ENCODE peak calls at places on chromosomes 1 and 21, in four cellular contexts. R is anterior cingulate cortex, B is NCI-H1092 treated with DMSO at 0.1 percent for 48 hours, V is caudate nucleus. C is an unnamed sample.

GRCh38 chr1:167066333-167067122 is 23.6 kb downstream of the GPA33 start:
- DNase-seq in B (peak; percentile 77), R (peak; percentile 14), V (no peak), C (peak; percentile 45)

GRCh38 chr1:57839488-57839887 is 415.6 kb upstream of the DAB1 start:
- DNase-seq in V (no peak), B (peak; percentile 79), R (no peak), C (no peak)

GRCh38 chr1:69921501-69921900 is 283.9 kb downstream of the LRRC40 start:
- DNase-seq in R (no peak), V (no peak), B (no peak), C (no peak)

GRCh38 chr21:36917487-36918158 is 48.8 kb downstream of the HLCS start:
- DNase-seq in B (no peak), R (no peak), V (no peak), C (no peak)

GRCh38 chr1:154182342-154183044 is 9.4 kb downstream of the TPM3 start:
- DNase-seq in R (peak; percentile 47), V (no peak), B (peak; percentile 35), C (peak; percentile 6)

GRCh38 chr1:29488794-29489309 is 252.5 kb downstream of the PTPRU start:
- DNase-seq in R (no peak), V (no peak), B (no peak), C (no peak)

GRCh38 chr1:44822131-44822701 is 13.9 kb downstream of the BTBD19 start:
- DNase-seq in V (no peak), B (no peak), R (no peak), C (no peak)

GRCh38 chr1:16433066-16433465 is 4.2 kb downstream of the SPATA21 start:
- DNase-seq in B (no peak), R (no peak), V (no peak), C (no peak)

GRCh38 chr1:203274603-203275381 is 30.5 kb upstream of the BTG2 start:
- DNase-seq in R (peak; percentile 46), B (no peak), V (peak; percentile 92), C (peak; percentile 32)